ENCODE peak calls at places on chromosomes 4 and X, in six cellular contexts. One of them, this sample, is unnamed.

GRCh38 chrX:1465261-1466231 is 12.8 kb upstream of the ASMTL start:
- DNase-seq in body of pancreas: no peak
- DNase-seq in RWPE1: no peak
- DNase-seq in keratinocyte: no peak
- DNase-seq in psoas muscle: no peak
- DNase-seq in substantia nigra: no peak
- DNase-seq in this sample: no peak

GRCh38 chr4:81405900-81406401 is 65.8 kb downstream of the RASGEF1B start:
- DNase-seq in body of pancreas: peak
- DNase-seq in RWPE1: peak
- DNase-seq in keratinocyte: no peak
- DNase-seq in psoas muscle: no peak
- DNase-seq in substantia nigra: no peak
- DNase-seq in this sample: no peak

GRCh38 chr4:105551968-105552746 is at the start of gene ARHGEF38:
- DNase-seq in body of pancreas: peak
- DNase-seq in RWPE1: peak
- DNase-seq in keratinocyte: no peak
- DNase-seq in psoas muscle: no peak
- DNase-seq in substantia nigra: no peak
- DNase-seq in this sample: peak

GRCh38 chrX:155216940-155217450 is 735 bp downstream of the VBP1 start:
- DNase-seq in body of pancreas: no peak
- DNase-seq in RWPE1: no peak
- DNase-seq in keratinocyte: no peak
- DNase-seq in psoas muscle: no peak
- DNase-seq in substantia nigra: no peak
- DNase-seq in this sample: no peak

GRCh38 chr4:56293121-56293520 is 94.2 kb downstream of the AASDH start:
- DNase-seq in body of pancreas: no peak
- DNase-seq in RWPE1: no peak
- DNase-seq in keratinocyte: no peak
- DNase-seq in psoas muscle: no peak
- DNase-seq in substantia nigra: no peak
- DNase-seq in this sample: no peak

GRCh38 chrX:65588795-65589194 is 54.2 kb upstream of the LAS1L start:
- DNase-seq in body of pancreas: no peak
- DNase-seq in RWPE1: no peak
- DNase-seq in keratinocyte: no peak
- DNase-seq in psoas muscle: no peak
- DNase-seq in substantia nigra: no peak
- DNase-seq in this sample: no peak

GRCh38 chr4:16205298-16206164 is 20.7 kb downstream of the TAPT1 start:
- DNase-seq in body of pancreas: no peak
- DNase-seq in RWPE1: no peak
- DNase-seq in keratinocyte: no peak
- DNase-seq in psoas muscle: no peak
- DNase-seq in substantia nigra: no peak
- DNase-seq in this sample: no peak

GRCh38 chrX:143081231-143081630 is 55.5 kb downstream of the SPANXN4 start:
- DNase-seq in body of pancreas: no peak
- DNase-seq in RWPE1: no peak
- DNase-seq in keratinocyte: no peak
- DNase-seq in psoas muscle: no peak
- DNase-seq in substantia nigra: no peak
- DNase-seq in this sample: no peak

GRCh38 chr4:150021483-150021882 is 56.8 kb upstream of the DCLK2 start:
- DNase-seq in body of pancreas: no peak
- DNase-seq in RWPE1: no peak
- DNase-seq in keratinocyte: no peak
- DNase-seq in psoas muscle: no peak
- DNase-seq in substantia nigra: no peak
- DNase-seq in this sample: no peak

GRCh38 chr4:128940966-128941365 is 131.5 kb downstream of the JADE1 start:
- DNase-seq in body of pancreas: no peak
- DNase-seq in RWPE1: no peak
- DNase-seq in keratinocyte: no peak
- DNase-seq in psoas muscle: no peak
- DNase-seq in substantia nigra: no peak
- DNase-seq in this sample: no peak

GRCh38 chr4:3122081-3122563 is 47.6 kb downstream of the HTT start:
- DNase-seq in body of pancreas: no peak
- DNase-seq in RWPE1: no peak
- DNase-seq in keratinocyte: no peak
- DNase-seq in psoas muscle: no peak
- DNase-seq in substantia nigra: no peak
- DNase-seq in this sample: no peak
- H3K27ac ChIP-seq in body of pancreas: no peak
- H3K27ac ChIP-seq in RWPE1: peak
- H3K27ac ChIP-seq in keratinocyte: no peak
- H3K27ac ChIP-seq in psoas muscle: peak
- H3K27ac ChIP-seq in substantia nigra: no peak
- H3K27ac ChIP-seq in this sample: no peak

GRCh38 chr4:138461065-138461464 is 218.9 kb upstream of the SLC7A11 start:
- DNase-seq in body of pancreas: no peak
- DNase-seq in RWPE1: no peak
- DNase-seq in keratinocyte: no peak
- DNase-seq in psoas muscle: no peak
- DNase-seq in substantia nigra: no peak
- DNase-seq in this sample: no peak

GRCh38 chr4:138455097-138455496 is 212.9 kb upstream of the SLC7A11 start:
- DNase-seq in body of pancreas: no peak
- DNase-seq in RWPE1: no peak
- DNase-seq in keratinocyte: no peak
- DNase-seq in psoas muscle: no peak
- DNase-seq in substantia nigra: no peak
- DNase-seq in this sample: no peak

GRCh38 chr4:138452823-138453222 is 210.7 kb upstream of the SLC7A11 start:
- DNase-seq in body of pancreas: no peak
- DNase-seq in RWPE1: no peak
- DNase-seq in keratinocyte: no peak
- DNase-seq in psoas muscle: no peak
- DNase-seq in substantia nigra: no peak
- DNase-seq in this sample: no peak

GRCh38 chr4:138460477-138460876 is 218.3 kb upstream of the SLC7A11 start:
- DNase-seq in body of pancreas: no peak
- DNase-seq in RWPE1: no peak
- DNase-seq in keratinocyte: no peak
- DNase-seq in psoas muscle: no peak
- DNase-seq in substantia nigra: no peak
- DNase-seq in this sample: no peak

DNA sequence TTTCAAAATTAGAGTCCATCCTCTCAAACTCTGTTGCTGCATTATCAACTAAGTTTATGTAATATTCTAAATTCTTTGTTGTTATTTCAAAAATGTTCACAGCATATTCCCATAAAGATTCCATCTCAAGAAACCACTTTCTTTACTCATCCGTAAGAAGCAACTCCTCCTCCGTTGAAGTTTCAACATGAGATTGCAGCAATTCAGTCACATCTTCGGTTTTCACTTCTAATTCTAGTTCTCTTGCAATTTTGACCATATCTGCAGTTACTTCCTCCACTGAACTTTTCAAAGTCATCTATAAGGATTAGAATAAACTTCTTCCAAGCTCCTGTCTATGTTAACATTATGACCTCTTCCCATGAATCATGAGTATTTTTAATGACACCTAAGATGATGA is 216.6 kb upstream of the SLC7A11 start:
- DNase-seq in body of pancreas: no peak
- DNase-seq in RWPE1: no peak
- DNase-seq in keratinocyte: no peak
- DNase-seq in psoas muscle: no peak
- DNase-seq in substantia nigra: no peak
- DNase-seq in this sample: no peak
- H3K27ac ChIP-seq in body of pancreas: no peak
- H3K27ac ChIP-seq in RWPE1: no peak
- H3K27ac ChIP-seq in keratinocyte: no peak
- H3K27ac ChIP-seq in psoas muscle: no peak
- H3K27ac ChIP-seq in substantia nigra: no peak
- H3K27ac ChIP-seq in this sample: no peak

DNA sequence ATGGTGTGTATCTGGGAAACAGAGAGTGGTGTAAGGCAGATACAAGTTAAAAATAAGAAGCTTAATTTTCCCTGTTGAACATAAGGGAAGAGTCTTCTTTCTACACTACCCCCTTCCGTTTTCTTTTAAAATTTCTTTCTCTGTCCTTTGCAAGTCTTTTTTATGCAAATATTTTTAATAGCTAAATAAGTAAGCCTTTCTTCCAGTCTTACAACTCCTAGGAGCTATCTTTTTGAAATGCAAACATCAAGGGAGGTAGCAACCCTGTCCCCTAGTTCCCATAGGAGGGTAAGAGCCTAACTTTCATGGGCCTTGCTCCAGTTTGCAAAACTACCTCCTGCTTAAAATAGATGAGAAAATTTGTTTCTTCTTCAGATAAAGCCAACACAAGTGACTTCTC is 121.5 kb downstream of the MBNL3 start:
- DNase-seq in body of pancreas: no peak
- DNase-seq in RWPE1: no peak
- DNase-seq in keratinocyte: no peak
- DNase-seq in psoas muscle: no peak
- DNase-seq in substantia nigra: no peak
- DNase-seq in this sample: no peak
- H3K27ac ChIP-seq in body of pancreas: no peak
- H3K27ac ChIP-seq in RWPE1: no peak
- H3K27ac ChIP-seq in keratinocyte: no peak
- H3K27ac ChIP-seq in psoas muscle: no peak
- H3K27ac ChIP-seq in substantia nigra: no peak
- H3K27ac ChIP-seq in this sample: no peak

GRCh38 chr4:88158038-88158359 is 440 bp downstream of the ABCG2 start:
- DNase-seq in body of pancreas: no peak
- DNase-seq in RWPE1: no peak
- DNase-seq in keratinocyte: no peak
- DNase-seq in psoas muscle: no peak
- DNase-seq in substantia nigra: no peak
- DNase-seq in this sample: no peak
- H3K27ac ChIP-seq in body of pancreas: no peak
- H3K27ac ChIP-seq in RWPE1: no peak
- H3K27ac ChIP-seq in keratinocyte: no peak
- H3K27ac ChIP-seq in psoas muscle: no peak
- H3K27ac ChIP-seq in substantia nigra: no peak
- H3K27ac ChIP-seq in this sample: no peak

GRCh38 chr4:168487821-168488162 is 7.5 kb upstream of the DDX60L start:
- DNase-seq in body of pancreas: no peak
- DNase-seq in RWPE1: no peak
- DNase-seq in keratinocyte: no peak
- DNase-seq in psoas muscle: no peak
- DNase-seq in substantia nigra: no peak
- DNase-seq in this sample: no peak
- H3K27ac ChIP-seq in body of pancreas: no peak
- H3K27ac ChIP-seq in RWPE1: peak
- H3K27ac ChIP-seq in keratinocyte: peak
- H3K27ac ChIP-seq in psoas muscle: peak
- H3K27ac ChIP-seq in substantia nigra: no peak
- H3K27ac ChIP-seq in this sample: peak

GRCh38 chr4:173214231-173214630 is 45.6 kb downstream of the GALNT7 start:
- DNase-seq in body of pancreas: no peak
- DNase-seq in RWPE1: no peak
- DNase-seq in keratinocyte: no peak
- DNase-seq in psoas muscle: no peak
- DNase-seq in substantia nigra: no peak
- DNase-seq in this sample: no peak

GRCh38 chr4:173211838-173212237 is 43.2 kb downstream of the GALNT7 start:
- DNase-seq in body of pancreas: no peak
- DNase-seq in RWPE1: peak
- DNase-seq in keratinocyte: no peak
- DNase-seq in psoas muscle: no peak
- DNase-seq in substantia nigra: no peak
- DNase-seq in this sample: peak

GRCh38 chr4:173214661-173215060 is 46.0 kb downstream of the GALNT7 start:
- DNase-seq in body of pancreas: peak
- DNase-seq in RWPE1: no peak
- DNase-seq in keratinocyte: no peak
- DNase-seq in psoas muscle: no peak
- DNase-seq in substantia nigra: no peak
- DNase-seq in this sample: no peak

GRCh38 chr4:173212379-173212778 is 43.8 kb downstream of the GALNT7 start:
- DNase-seq in body of pancreas: no peak
- DNase-seq in RWPE1: no peak
- DNase-seq in keratinocyte: no peak
- DNase-seq in psoas muscle: no peak
- DNase-seq in substantia nigra: no peak
- DNase-seq in this sample: no peak

DNA sequence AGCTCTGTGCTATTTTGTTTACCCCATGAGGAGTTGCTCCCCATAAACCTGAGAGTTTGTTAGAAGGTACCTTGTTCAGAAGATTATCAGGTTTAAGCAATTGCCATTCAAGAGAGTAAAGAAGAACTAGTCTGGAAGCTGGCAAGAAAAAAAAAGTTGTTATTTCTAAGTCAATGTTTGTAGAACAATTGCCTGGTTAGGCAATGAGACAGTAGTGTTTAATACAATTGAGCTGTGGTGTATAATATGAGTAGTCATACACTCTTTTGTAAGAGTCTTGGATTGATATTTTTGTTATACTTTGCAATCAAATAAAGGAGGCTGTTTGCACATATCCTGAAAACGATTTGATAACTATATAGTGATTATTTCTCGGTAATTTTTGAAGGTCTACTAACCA is 44.7 kb downstream of the GALNT7 start:
- DNase-seq in body of pancreas: no peak
- DNase-seq in RWPE1: no peak
- DNase-seq in keratinocyte: no peak
- DNase-seq in psoas muscle: no peak
- DNase-seq in substantia nigra: no peak
- DNase-seq in this sample: no peak
- H3K27ac ChIP-seq in body of pancreas: no peak
- H3K27ac ChIP-seq in RWPE1: no peak
- H3K27ac ChIP-seq in keratinocyte: no peak
- H3K27ac ChIP-seq in psoas muscle: no peak
- H3K27ac ChIP-seq in substantia nigra: no peak
- H3K27ac ChIP-seq in this sample: no peak

GRCh38 chr4:162115323-162115722 is 48.5 kb downstream of the FSTL5 start:
- DNase-seq in body of pancreas: no peak
- DNase-seq in RWPE1: no peak
- DNase-seq in keratinocyte: no peak
- DNase-seq in psoas muscle: no peak
- DNase-seq in substantia nigra: no peak
- DNase-seq in this sample: no peak

GRCh38 chr4:162111078-162111477 is 52.7 kb downstream of the FSTL5 start:
- DNase-seq in body of pancreas: no peak
- DNase-seq in RWPE1: no peak
- DNase-seq in keratinocyte: no peak
- DNase-seq in psoas muscle: no peak
- DNase-seq in substantia nigra: no peak
- DNase-seq in this sample: no peak

GRCh38 chr4:162117051-162117450 is 46.7 kb downstream of the FSTL5 start:
- DNase-seq in body of pancreas: no peak
- DNase-seq in RWPE1: no peak
- DNase-seq in keratinocyte: no peak
- DNase-seq in psoas muscle: no peak
- DNase-seq in substantia nigra: no peak
- DNase-seq in this sample: no peak

GRCh38 chr4:162116085-162116784 is 47.6 kb downstream of the FSTL5 start:
- DNase-seq in body of pancreas: no peak
- DNase-seq in RWPE1: no peak
- DNase-seq in keratinocyte: no peak
- DNase-seq in psoas muscle: no peak
- DNase-seq in substantia nigra: no peak
- DNase-seq in this sample: no peak
- H3K27ac ChIP-seq in body of pancreas: no peak
- H3K27ac ChIP-seq in RWPE1: no peak
- H3K27ac ChIP-seq in keratinocyte: no peak
- H3K27ac ChIP-seq in psoas muscle: no peak
- H3K27ac ChIP-seq in substantia nigra: no peak
- H3K27ac ChIP-seq in this sample: no peak